ENCODE peak calls at places on chromosomes 13 and 19, in five cellular contexts. W is omental fat pad, F is Kasumi-1, I is dermis blood vessel endothelial cell, U is left ventricle myocardium superior. H is an unnamed sample.

GRCh38 chr19:28333909-28334308 is 879.0 kb downstream of the UQCRFS1 start:
- DNase-seq in W (no peak), F (no peak), I (no peak), U (no peak), H (no peak)

GRCh38 chr13:44403720-44404063 is 30.1 kb downstream of the SERP2 start:
- DNase-seq in W (no peak), F (no peak), I (no peak), U (no peak), H (no peak)

GRCh38 chr19:58586131-58586765 is 13.1 kb upstream of the MZF1 start:
- DNase-seq in W (no peak), F (no peak), I (no peak), U (no peak), H (no peak)

GRCh38 chr13:66425741-66426140 is 804.4 kb downstream of the PCDH9 start:
- DNase-seq in W (no peak), F (no peak), I (no peak), U (no peak), H (no peak)

GRCh38 chr19:18280247-18281081 is 958 bp downstream of the JUND start:
- DNase-seq in W (peak), F (peak), I (peak), U (peak), H (peak)

GRCh38 chr13:48908381-48909087 is 67.2 kb upstream of the FNDC3A start:
- DNase-seq in W (no peak), F (no peak), I (no peak), U (no peak), H (no peak)

GRCh38 chr19:48513289-48514122 is 1.9 kb upstream of the LMTK3 start:
- DNase-seq in W (no peak), F (peak), I (peak), U (peak), H (peak)

GRCh38 chr13:73677041-73677589 is 457.1 kb downstream of the KLF12 start:
- DNase-seq in W (no peak), F (peak), I (peak), U (no peak), H (no peak)

GRCh38 chr13:20848944-20849343 is 53.6 kb downstream of the XPO4 start:
- DNase-seq in W (no peak), F (no peak), I (no peak), U (no peak), H (no peak)

GRCh38 chr19:49161987-49162386 is 4.4 kb downstream of the TRPM4 start:
- DNase-seq in W (no peak), F (no peak), I (peak), U (no peak), H (no peak)